ENCODE peak calls at places on chromosomes 16 and 17, in six cellular contexts. K is suprapubic skin, N is GM12878, L is HCT116, D is K562, Z is breast epithelium. H is an unnamed sample.

GRCh38 chr16:80824623-80825364 is 20.4 kb upstream of the CDYL2 start:
- DNase-seq in Z (no peak), N (peak), L (peak), K (no peak), D (peak), H (peak)

GRCh38 chr17:79213305-79213704 is 138.7 kb downstream of the ENGASE start:
- DNase-seq in K (no peak), L (no peak), Z (no peak), D (no peak), N (no peak), H (no peak)

GRCh38 chr17:75853410-75853809 is 1.7 kb downstream of the WBP2 start:
- DNase-seq in D (no peak), Z (peak), L (no peak), K (no peak), N (no peak), H (no peak)

GRCh38 chr17:75468311-75468754 is 11.9 kb downstream of the TMEM94 start:
- DNase-seq in L (no peak), K (no peak), D (no peak), Z (no peak), N (no peak), H (no peak)

GRCh38 chr16:35102780-35103403 is 1643.5 kb downstream of the TP53TG3F start:
- DNase-seq in D (peak), K (no peak), N (no peak), L (no peak), Z (no peak), H (no peak)

GRCh38 chr16:20997147-20997546 is 96.6 kb downstream of the LYRM1 start:
- DNase-seq in N (no peak), L (no peak), Z (no peak), K (no peak), D (no peak), H (no peak)

GRCh38 chr17:77120866-77121265 is 19.9 kb upstream of the SEC14L1 start:
- DNase-seq in L (no peak), Z (peak), K (no peak), N (no peak), D (no peak), H (no peak)

GRCh38 chr17:7351665-7352558 is at the start of gene KCTD11:
- DNase-seq in L (peak), D (peak), Z (peak), K (peak), N (no peak), H (peak)

GRCh38 chr16:84013787-84014569 is 28.6 kb downstream of the SLC38A8 start:
- DNase-seq in D (peak), L (peak), K (no peak), N (peak), Z (peak), H (peak)

GRCh38 chr17:77096570-77097214 is 44.1 kb upstream of the SEC14L1 start:
- DNase-seq in D (no peak), L (peak), K (no peak), Z (no peak), N (no peak), H (peak)

GRCh38 chr16:50036426-50036825 is 11.4 kb downstream of the CNEP1R1 start:
- DNase-seq in Z (no peak), L (no peak), N (no peak), D (no peak), K (no peak), H (no peak)

GRCh38 chr17:18235743-18236256 is 10.4 kb downstream of the LLGL1 start:
- DNase-seq in Z (peak), K (peak), D (no peak), N (no peak), L (no peak), H (no peak)

GRCh38 chr17:57924677-57925076 is 30.5 kb downstream of the CUEDC1 start:
- DNase-seq in Z (no peak), L (no peak), N (no peak), K (no peak), D (no peak), H (no peak)

GRCh38 chr17:13597723-13598347 is 3.9 kb downstream of the HS3ST3A1 start:
- DNase-seq in N (no peak), K (no peak), D (peak), L (peak), Z (peak), H (no peak)

GRCh38 chr17:11940904-11941303 is 56.4 kb downstream of the ZNF18 start:
- DNase-seq in Z (no peak), K (no peak), D (no peak), L (no peak), N (no peak), H (no peak)

GRCh38 chr16:53629607-53630312 is 73.9 kb downstream of the RPGRIP1L start:
- DNase-seq in K (no peak), N (no peak), D (no peak), Z (no peak), L (no peak), H (peak)

GRCh38 chr16:55041540-55042234 is 111.0 kb downstream of the IRX5 start:
- DNase-seq in Z (no peak), D (no peak), N (no peak), K (no peak), L (no peak), H (no peak)

GRCh38 chr17:74186498-74186897 is 17.0 kb upstream of the RPL38 start:
- DNase-seq in L (no peak), K (no peak), N (no peak), D (no peak), Z (no peak), H (no peak)

GRCh38 chr16:73050115-73051099 is 2.5 kb upstream of the ZFHX3 start:
- DNase-seq in Z (no peak), L (no peak), D (no peak), K (no peak), N (no peak), H (no peak)

GRCh38 chr17:67460097-67460496 is 83.0 kb downstream of the PITPNC1 start:
- DNase-seq in N (no peak), L (no peak), K (no peak), Z (no peak), D (no peak), H (no peak)

GRCh38 chr17:49946208-49946607 is 22.8 kb upstream of the DLX4 start:
- DNase-seq in K (no peak), Z (no peak), N (no peak), L (no peak), D (no peak), H (no peak)

GRCh38 chr16:8453359-8453758 is 137.0 kb downstream of the TMEM114 start:
- DNase-seq in N (no peak), L (no peak), K (no peak), Z (no peak), D (no peak), H (no peak)

GRCh38 chr17:4858880-4859260 is 25.7 kb downstream of the MINK1 start:
- DNase-seq in N (no peak), Z (peak), D (no peak), K (no peak), L (no peak), H (peak)

GRCh38 chr16:61654962-61655361 is 381.3 kb downstream of the CDH8 start:
- DNase-seq in Z (no peak), L (no peak), N (no peak), D (no peak), K (no peak), H (no peak)

GRCh38 chr17:77959216-77959925 is 868 bp downstream of the TNRC6C start:
- DNase-seq in Z (no peak), L (no peak), N (no peak), K (no peak), D (peak), H (peak)

GRCh38 chr16:30523768-30524574 is 2.4 kb downstream of the ZNF768 start:
- DNase-seq in Z (no peak), D (peak), K (no peak), L (no peak), N (no peak), H (no peak)

GRCh38 chr16:30519120-30520049 is 7.0 kb downstream of the ZNF768 start:
- DNase-seq in K (no peak), D (no peak), Z (no peak), L (no peak), N (no peak), H (no peak)

GRCh38 chr16:30521476-30521872 is 4.9 kb downstream of the ZNF768 start:
- DNase-seq in N (no peak), D (no peak), L (no peak), Z (no peak), K (no peak), H (no peak)

GRCh38 chr16:30524575-30525571 is 1.5 kb downstream of the ZNF768 start:
- DNase-seq in K (no peak), N (no peak), L (no peak), D (no peak), Z (no peak), H (no peak)

GRCh38 chr16:30521873-30522641 is 4.3 kb downstream of the ZNF768 start:
- DNase-seq in Z (no peak), L (no peak), K (no peak), D (no peak), N (no peak), H (no peak)
- TF ChIP-seq POLR2AphosphoS5 in Z (no peak), L (no peak), K (no peak), D (no peak), N (no peak), H (no peak)

GRCh38 chr16:57689772-57690558 is 4.6 kb upstream of the DRC7 start:
- DNase-seq in D (peak), N (peak), Z (no peak), K (no peak), L (no peak), H (no peak)

GRCh38 chr16:57688487-57688986 is 6.1 kb upstream of the DRC7 start:
- DNase-seq in Z (no peak), N (no peak), D (no peak), K (no peak), L (no peak), H (no peak)

GRCh38 chr16:57692636-57693035 is 2.0 kb upstream of the DRC7 start:
- DNase-seq in D (no peak), K (no peak), L (no peak), N (no peak), Z (no peak), H (no peak)

GRCh38 chr16:57688987-57689771 is 5.4 kb upstream of the DRC7 start:
- DNase-seq in N (no peak), K (no peak), L (no peak), D (peak), Z (no peak), H (peak)

GRCh38 chr16:57690782-57691471 is 3.7 kb upstream of the DRC7 start:
- DNase-seq in N (no peak), Z (no peak), L (no peak), D (peak), K (no peak), H (no peak)
- H3K4me3 ChIP-seq in N (no peak), Z (no peak), L (no peak), D (no peak), K (no peak), H (no peak)

GRCh38 chr16:22190169-22191088 is 15.6 kb upstream of the EEF2K start:
- DNase-seq in L (peak), Z (peak), K (peak), N (peak), D (peak), H (peak)
- TF ChIP-seq POLR2AphosphoS5 in L (peak), Z (peak), K (peak), N (peak), D (no peak), H (peak)

GRCh38 chr17:48527742-48528028 is 3.1 kb downstream of the HOXB1 start:
- DNase-seq in L (no peak), K (no peak), N (no peak), D (no peak), Z (no peak), H (no peak)
- H3K4me3 ChIP-seq in L (no peak), K (no peak), N (no peak), D (no peak), Z (peak), H (no peak)

DNA sequence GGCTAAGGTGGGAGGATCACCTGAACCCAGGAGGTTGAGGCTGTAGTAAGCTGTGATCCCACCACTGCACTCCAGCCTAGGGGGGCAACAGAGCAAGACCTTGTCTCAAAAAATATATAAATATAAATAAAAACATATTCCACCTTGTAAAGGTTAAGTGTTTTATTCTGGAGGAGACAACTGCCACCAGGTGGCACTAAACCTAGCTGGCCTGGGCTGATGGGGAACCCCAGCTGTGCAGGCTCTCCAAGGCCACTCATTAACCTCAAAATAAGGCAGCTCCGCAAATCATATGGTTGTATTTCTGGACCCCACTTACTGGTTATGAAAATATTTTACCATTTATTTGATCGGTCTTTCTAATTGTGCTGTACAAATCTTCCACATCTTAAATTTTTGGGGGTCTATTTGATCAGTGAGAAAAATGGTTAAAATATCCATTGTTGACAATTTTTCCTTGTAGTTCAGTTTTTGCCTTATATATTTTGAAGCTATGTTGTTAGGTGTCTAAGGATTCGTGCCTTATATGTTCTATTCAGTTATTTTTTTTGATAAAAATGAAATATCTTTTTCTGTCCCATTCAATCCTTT is 8.5 kb upstream of the ICAM2 start:
- DNase-seq in D (peak), N (no peak), Z (peak), K (no peak), L (peak), H (peak)
- TF ChIP-seq POLR2AphosphoS5 in D (no peak), N (no peak), Z (no peak), K (no peak), L (no peak), H (no peak)

DNA sequence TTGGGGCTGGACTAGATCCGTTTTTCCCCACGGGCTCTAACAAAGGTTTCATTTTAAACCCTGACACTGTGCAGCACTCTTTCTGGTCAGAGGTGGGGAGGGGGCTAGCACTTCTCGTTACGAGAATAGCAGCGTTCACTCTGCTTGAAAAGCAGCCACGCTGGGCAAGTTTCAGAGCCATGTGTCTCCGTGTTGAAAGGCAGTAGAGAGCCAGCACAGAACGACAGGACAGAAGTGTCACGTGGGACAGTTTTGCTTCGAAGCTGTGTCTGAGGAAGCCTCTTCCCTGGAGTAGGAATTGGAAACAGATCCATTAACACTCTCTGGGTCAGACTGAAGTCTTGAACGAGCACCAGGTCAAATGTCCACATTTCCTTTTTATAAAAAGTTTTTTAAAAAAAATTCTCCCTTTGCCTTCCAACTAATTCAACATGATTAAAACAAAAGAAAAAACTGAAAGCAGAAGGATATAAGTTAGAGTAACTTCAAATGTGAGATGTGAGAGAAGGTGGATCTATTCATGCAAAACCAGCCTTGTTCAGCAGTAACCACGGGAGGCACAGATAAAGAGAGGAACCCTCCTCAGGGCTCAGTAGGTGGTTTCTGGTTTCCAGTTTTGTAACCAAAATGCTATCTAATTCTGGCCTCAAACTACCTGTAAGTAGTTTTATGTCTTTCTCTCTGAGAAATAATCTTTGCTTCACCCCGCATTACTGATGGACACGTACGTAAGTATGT is 65.0 kb downstream of the SMG6 start:
- DNase-seq in D (no peak), N (peak), L (no peak), Z (no peak), K (no peak), H (no peak)
- H3K4me3 ChIP-seq in D (no peak), N (peak), L (no peak), Z (peak), K (no peak), H (no peak)

GRCh38 chr17:61321344-61321743 is 78.3 kb upstream of the TBX2 start:
- DNase-seq in K (no peak), L (no peak), D (no peak), N (no peak), Z (no peak), H (no peak)

GRCh38 chr17:61316633-61317032 is 83.0 kb upstream of the TBX2 start:
- DNase-seq in N (no peak), D (no peak), Z (no peak), K (no peak), L (no peak), H (no peak)

GRCh38 chr17:61314368-61315078 is 85.1 kb upstream of the TBX2 start:
- DNase-seq in K (no peak), L (no peak), Z (peak), D (no peak), N (no peak), H (peak)

GRCh38 chr17:61318684-61319098 is 81.0 kb upstream of the TBX2 start:
- DNase-seq in L (no peak), K (no peak), Z (no peak), D (no peak), N (no peak), H (no peak)

DNA sequence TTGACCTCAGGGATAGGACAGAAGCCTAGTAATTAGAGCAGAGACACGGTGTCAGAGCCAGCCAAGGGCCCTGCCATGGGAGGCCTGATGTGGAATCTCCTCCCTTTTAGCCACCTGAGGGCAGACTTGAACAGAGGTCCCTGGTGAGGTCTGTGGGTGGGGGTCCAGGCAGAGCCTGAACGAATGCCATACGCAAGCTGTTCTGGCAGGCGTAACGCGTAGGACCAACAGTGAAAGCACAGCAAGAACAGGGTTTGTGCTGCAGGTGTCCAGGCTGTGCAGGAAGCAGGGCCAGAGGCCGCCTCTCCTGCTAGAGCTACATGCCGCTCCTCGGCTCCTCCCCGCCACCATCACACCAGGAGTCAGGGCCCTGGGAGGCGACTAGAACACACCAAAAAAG is 81.9 kb upstream of the TBX2 start:
- DNase-seq in N (no peak), K (no peak), Z (no peak), L (no peak), D (no peak), H (no peak)
- TF ChIP-seq POLR2AphosphoS5 in N (no peak), K (no peak), Z (no peak), L (no peak), D (no peak), H (no peak)

H was measured in stomach.